ENCODE peak calls at places on chromosome 1, in nine cellular contexts. One of them, this sample, is unnamed.

GRCh38 chr1:21822349-21822748 is 10.3 kb downstream of the LDLRAD2 start:
- DNase-seq in HFF-Myc: no peak
- DNase-seq in lower lobe of right lung: no peak
- DNase-seq in uterus: peak
- DNase-seq in endothelial cell: no peak
- DNase-seq in AG09319: no peak
- DNase-seq in NB4: peak
- DNase-seq in A549: no peak
- DNase-seq in tibial artery: no peak
- DNase-seq in this sample: no peak

GRCh38 chr1:186240436-186240835 is 134.6 kb downstream of the TPR start:
- DNase-seq in HFF-Myc: no peak
- DNase-seq in lower lobe of right lung: no peak
- DNase-seq in uterus: no peak
- DNase-seq in endothelial cell: no peak
- DNase-seq in AG09319: no peak
- DNase-seq in NB4: no peak
- DNase-seq in A549: no peak
- DNase-seq in tibial artery: no peak
- DNase-seq in this sample: no peak

GRCh38 chr1:163824006-163824405 is 502.3 kb downstream of the NUF2 start:
- DNase-seq in HFF-Myc: peak
- DNase-seq in lower lobe of right lung: no peak
- DNase-seq in uterus: peak
- DNase-seq in endothelial cell: no peak
- DNase-seq in AG09319: peak
- DNase-seq in NB4: no peak
- DNase-seq in A549: no peak
- DNase-seq in tibial artery: no peak
- DNase-seq in this sample: no peak

GRCh38 chr1:114685851-114686250 is 9.5 kb downstream of the AMPD1 start:
- DNase-seq in HFF-Myc: no peak
- DNase-seq in lower lobe of right lung: no peak
- DNase-seq in uterus: no peak
- DNase-seq in endothelial cell: no peak
- DNase-seq in AG09319: no peak
- DNase-seq in NB4: no peak
- DNase-seq in A549: no peak
- DNase-seq in tibial artery: no peak
- DNase-seq in this sample: no peak

GRCh38 chr1:244349103-244349531 is 102.6 kb downstream of the ADSS2 start:
- DNase-seq in HFF-Myc: peak
- DNase-seq in lower lobe of right lung: no peak
- DNase-seq in uterus: peak
- DNase-seq in endothelial cell: no peak
- DNase-seq in AG09319: peak
- DNase-seq in NB4: no peak
- DNase-seq in A549: peak
- DNase-seq in tibial artery: peak
- DNase-seq in this sample: no peak

GRCh38 chr1:199279107-199279506 is 640.3 kb downstream of the PTPRC start:
- DNase-seq in HFF-Myc: no peak
- DNase-seq in lower lobe of right lung: no peak
- DNase-seq in uterus: no peak
- DNase-seq in endothelial cell: no peak
- DNase-seq in AG09319: no peak
- DNase-seq in NB4: peak
- DNase-seq in A549: no peak
- DNase-seq in tibial artery: no peak
- DNase-seq in this sample: no peak

GRCh38 chr1:224317383-224318045 is 12.5 kb downstream of the NVL start:
- DNase-seq in HFF-Myc: no peak
- DNase-seq in lower lobe of right lung: no peak
- DNase-seq in uterus: no peak
- DNase-seq in endothelial cell: no peak
- DNase-seq in AG09319: no peak
- DNase-seq in NB4: no peak
- DNase-seq in A549: no peak
- DNase-seq in tibial artery: no peak
- DNase-seq in this sample: no peak

GRCh38 chr1:201639826-201640225 is 100.9 kb downstream of the NAV1 start:
- DNase-seq in HFF-Myc: no peak
- DNase-seq in lower lobe of right lung: no peak
- DNase-seq in uterus: peak
- DNase-seq in endothelial cell: no peak
- DNase-seq in AG09319: no peak
- DNase-seq in NB4: no peak
- DNase-seq in A549: no peak
- DNase-seq in tibial artery: no peak
- DNase-seq in this sample: no peak

GRCh38 chr1:91070274-91070673 is 48.4 kb upstream of the ZNF644 start:
- DNase-seq in HFF-Myc: no peak
- DNase-seq in lower lobe of right lung: no peak
- DNase-seq in uterus: no peak
- DNase-seq in endothelial cell: no peak
- DNase-seq in AG09319: no peak
- DNase-seq in NB4: no peak
- DNase-seq in A549: no peak
- DNase-seq in tibial artery: no peak
- DNase-seq in this sample: no peak

GRCh38 chr1:170931650-170932049 is 3.7 kb upstream of the MROH9 start:
- DNase-seq in HFF-Myc: no peak
- DNase-seq in lower lobe of right lung: no peak
- DNase-seq in uterus: no peak
- DNase-seq in endothelial cell: no peak
- DNase-seq in AG09319: no peak
- DNase-seq in NB4: no peak
- DNase-seq in A549: no peak
- DNase-seq in tibial artery: no peak
- DNase-seq in this sample: no peak

GRCh38 chr1:170929835-170930554 is 5.3 kb upstream of the MROH9 start:
- DNase-seq in HFF-Myc: peak
- DNase-seq in lower lobe of right lung: no peak
- DNase-seq in uterus: peak
- DNase-seq in endothelial cell: peak
- DNase-seq in AG09319: peak
- DNase-seq in NB4: peak
- DNase-seq in A549: peak
- DNase-seq in tibial artery: no peak
- DNase-seq in this sample: peak

GRCh38 chr1:170932236-170932635 is 3.1 kb upstream of the MROH9 start:
- DNase-seq in HFF-Myc: no peak
- DNase-seq in lower lobe of right lung: no peak
- DNase-seq in uterus: no peak
- DNase-seq in endothelial cell: no peak
- DNase-seq in AG09319: no peak
- DNase-seq in NB4: no peak
- DNase-seq in A549: no peak
- DNase-seq in tibial artery: no peak
- DNase-seq in this sample: no peak

GRCh38 chr1:170929412-170929834 is 5.9 kb upstream of the MROH9 start:
- DNase-seq in HFF-Myc: no peak
- DNase-seq in lower lobe of right lung: no peak
- DNase-seq in uterus: no peak
- DNase-seq in endothelial cell: no peak
- DNase-seq in AG09319: no peak
- DNase-seq in NB4: no peak
- DNase-seq in A549: no peak
- DNase-seq in tibial artery: no peak
- DNase-seq in this sample: no peak

GRCh38 chr1:170927955-170928850 is 7.1 kb upstream of the MROH9 start:
- DNase-seq in HFF-Myc: no peak
- DNase-seq in lower lobe of right lung: no peak
- DNase-seq in uterus: no peak
- DNase-seq in endothelial cell: no peak
- DNase-seq in AG09319: no peak
- DNase-seq in NB4: no peak
- DNase-seq in A549: peak
- DNase-seq in tibial artery: no peak
- DNase-seq in this sample: no peak
- TF ChIP-seq CTCF in HFF-Myc: no peak
- TF ChIP-seq CTCF in lower lobe of right lung: no peak
- TF ChIP-seq CTCF in uterus: no peak
- TF ChIP-seq CTCF in endothelial cell: no peak
- TF ChIP-seq CTCF in AG09319: peak
- TF ChIP-seq CTCF in NB4: no peak
- TF ChIP-seq CTCF in A549: no peak
- TF ChIP-seq CTCF in tibial artery: no peak
- TF ChIP-seq CTCF in this sample: no peak

GRCh38 chr1:27574871-27575831 is 28.8 kb downstream of the AHDC1 start:
- DNase-seq in HFF-Myc: no peak
- DNase-seq in lower lobe of right lung: peak
- DNase-seq in uterus: peak
- DNase-seq in endothelial cell: peak
- DNase-seq in AG09319: no peak
- DNase-seq in NB4: no peak
- DNase-seq in A549: peak
- DNase-seq in tibial artery: peak
- DNase-seq in this sample: no peak
- TF ChIP-seq CTCF in HFF-Myc: peak
- TF ChIP-seq CTCF in lower lobe of right lung: peak
- TF ChIP-seq CTCF in uterus: no peak
- TF ChIP-seq CTCF in endothelial cell: peak
- TF ChIP-seq CTCF in AG09319: peak
- TF ChIP-seq CTCF in NB4: no peak
- TF ChIP-seq CTCF in A549: peak
- TF ChIP-seq CTCF in tibial artery: peak
- TF ChIP-seq CTCF in this sample: peak

GRCh38 chr1:155933591-155934096 is 569 bp downstream of the KHDC4 start:
- DNase-seq in HFF-Myc: no peak
- DNase-seq in lower lobe of right lung: no peak
- DNase-seq in uterus: no peak
- DNase-seq in endothelial cell: no peak
- DNase-seq in AG09319: no peak
- DNase-seq in NB4: peak
- DNase-seq in A549: no peak
- DNase-seq in tibial artery: no peak
- DNase-seq in this sample: no peak

GRCh38 chr1:155932085-155932484 is 2.1 kb downstream of the KHDC4 start:
- DNase-seq in HFF-Myc: no peak
- DNase-seq in lower lobe of right lung: no peak
- DNase-seq in uterus: no peak
- DNase-seq in endothelial cell: no peak
- DNase-seq in AG09319: no peak
- DNase-seq in NB4: no peak
- DNase-seq in A549: no peak
- DNase-seq in tibial artery: no peak
- DNase-seq in this sample: no peak

GRCh38 chr1:155932487-155932886 is 1.7 kb downstream of the KHDC4 start:
- DNase-seq in HFF-Myc: no peak
- DNase-seq in lower lobe of right lung: no peak
- DNase-seq in uterus: no peak
- DNase-seq in endothelial cell: no peak
- DNase-seq in AG09319: no peak
- DNase-seq in NB4: no peak
- DNase-seq in A549: no peak
- DNase-seq in tibial artery: no peak
- DNase-seq in this sample: no peak

GRCh38 chr1:155934933-155935590 is 849 bp upstream of the KHDC4 start:
- DNase-seq in HFF-Myc: no peak
- DNase-seq in lower lobe of right lung: no peak
- DNase-seq in uterus: no peak
- DNase-seq in endothelial cell: no peak
- DNase-seq in AG09319: no peak
- DNase-seq in NB4: no peak
- DNase-seq in A549: no peak
- DNase-seq in tibial artery: peak
- DNase-seq in this sample: no peak

DNA sequence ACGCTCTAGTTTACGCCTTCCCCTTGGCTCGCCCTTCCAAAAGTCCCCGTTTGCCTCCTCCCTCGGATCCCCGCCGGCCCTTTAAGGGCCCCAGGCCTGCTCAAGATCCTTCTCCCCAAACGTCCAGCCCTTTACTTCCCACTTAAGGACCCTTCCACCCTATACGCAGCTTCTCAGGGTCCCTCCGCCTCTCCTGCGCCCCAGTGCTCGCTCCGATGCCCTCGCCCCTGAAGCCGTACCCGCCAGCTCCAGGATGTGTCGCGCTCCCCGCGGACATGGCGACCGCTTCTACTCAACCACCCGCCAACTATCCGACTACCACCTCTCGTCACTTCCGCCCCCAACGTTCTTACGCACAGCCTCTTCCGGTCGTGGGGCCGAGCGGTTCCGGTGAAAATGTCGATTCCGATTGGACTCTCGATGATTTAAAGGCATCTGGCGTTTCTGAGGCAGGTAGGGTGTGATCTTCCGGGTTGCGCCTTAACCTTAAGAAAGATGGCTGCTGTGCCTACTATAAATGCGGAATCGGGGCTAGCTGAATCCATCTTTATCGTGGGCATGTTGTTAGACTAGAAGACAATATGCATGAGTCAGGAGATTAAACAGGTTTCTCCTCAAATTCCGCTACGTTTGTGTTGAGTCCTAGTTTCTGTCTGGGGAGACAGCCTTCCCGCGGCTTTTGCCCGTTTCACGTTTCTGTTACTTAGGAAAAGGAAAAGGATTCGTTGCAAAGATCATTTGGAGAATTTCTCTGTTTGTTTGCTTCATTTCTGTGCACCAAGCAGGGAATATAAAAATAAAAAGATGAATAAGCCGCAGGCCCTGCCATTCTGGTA is at the start of gene KHDC4:
- DNase-seq in HFF-Myc: peak
- DNase-seq in lower lobe of right lung: peak
- DNase-seq in uterus: peak
- DNase-seq in endothelial cell: peak
- DNase-seq in AG09319: peak
- DNase-seq in NB4: peak
- DNase-seq in A549: peak
- DNase-seq in tibial artery: peak
- DNase-seq in this sample: peak
- TF ChIP-seq CTCF in HFF-Myc: no peak
- TF ChIP-seq CTCF in lower lobe of right lung: peak
- TF ChIP-seq CTCF in uterus: no peak
- TF ChIP-seq CTCF in endothelial cell: no peak
- TF ChIP-seq CTCF in AG09319: peak
- TF ChIP-seq CTCF in NB4: no peak
- TF ChIP-seq CTCF in A549: no peak
- TF ChIP-seq CTCF in tibial artery: peak
- TF ChIP-seq CTCF in this sample: no peak

GRCh38 chr1:214086945-214087344 is 99.2 kb downstream of the PROX1 start:
- DNase-seq in HFF-Myc: no peak
- DNase-seq in lower lobe of right lung: no peak
- DNase-seq in uterus: no peak
- DNase-seq in endothelial cell: no peak
- DNase-seq in AG09319: no peak
- DNase-seq in NB4: peak
- DNase-seq in A549: peak
- DNase-seq in tibial artery: no peak
- DNase-seq in this sample: no peak
- TF ChIP-seq CTCF in HFF-Myc: no peak
- TF ChIP-seq CTCF in lower lobe of right lung: no peak
- TF ChIP-seq CTCF in uterus: no peak
- TF ChIP-seq CTCF in endothelial cell: no peak
- TF ChIP-seq CTCF in AG09319: no peak
- TF ChIP-seq CTCF in NB4: peak
- TF ChIP-seq CTCF in A549: no peak
- TF ChIP-seq CTCF in tibial artery: no peak
- TF ChIP-seq CTCF in this sample: no peak

GRCh38 chr1:68162761-68163160 is 69.6 kb downstream of the WLS start:
- DNase-seq in HFF-Myc: no peak
- DNase-seq in lower lobe of right lung: no peak
- DNase-seq in uterus: no peak
- DNase-seq in endothelial cell: peak
- DNase-seq in AG09319: no peak
- DNase-seq in NB4: peak
- DNase-seq in A549: no peak
- DNase-seq in tibial artery: no peak
- DNase-seq in this sample: no peak
- TF ChIP-seq CTCF in HFF-Myc: peak
- TF ChIP-seq CTCF in lower lobe of right lung: peak
- TF ChIP-seq CTCF in uterus: no peak
- TF ChIP-seq CTCF in endothelial cell: peak
- TF ChIP-seq CTCF in AG09319: no peak
- TF ChIP-seq CTCF in NB4: peak
- TF ChIP-seq CTCF in A549: no peak
- TF ChIP-seq CTCF in tibial artery: no peak
- TF ChIP-seq CTCF in this sample: peak

This sample was measured in GM13977.